ENCODE peak calls at places on chromosomes 7 and 10, in four cellular contexts. N is Kasumi-1; H is stimulated activated naive CD8-positive, alpha-beta T cell treated with anti-CD3 and anti-CD28 coated beads, Interleukin-15, Interleukin-2, amounts not matched to agents 100 U/mL and 50 U/mL, for 24 hours; T is caudate nucleus. V is an unnamed sample.

GRCh38 chr10:3339121-3339520 is 166.5 kb upstream of the PITRM1 start:
- DNase-seq in N (no peak), H (no peak), T (no peak), V (no peak)

GRCh38 chr7:74006451-74007259 is 21.3 kb upstream of the ELN start:
- DNase-seq in N (no peak), H (no peak), T (no peak), V (no peak)

GRCh38 chr7:155986497-155987160 is 174.4 kb upstream of the SHH start:
- DNase-seq in N (no peak), H (no peak), T (no peak), V (no peak)

GRCh38 chr7:45978731-45979211 is 57.7 kb upstream of the IGFBP3 start:
- DNase-seq in N (no peak), H (no peak), T (no peak), V (no peak)

GRCh38 chr7:41425926-41426325 is 277.0 kb downstream of the INHBA start:
- DNase-seq in N (no peak), H (no peak), T (no peak), V (no peak)

GRCh38 chr10:51879238-51879637 is 179.8 kb upstream of the CSTF2T start:
- DNase-seq in N (peak; percentile 58), H (no peak), T (no peak), V (peak; percentile 29)

GRCh38 chr7:7969306-7970112 is 913 bp downstream of the GLCCI1 start:
- DNase-seq in N (peak; percentile 33), H (peak; percentile 52), T (no peak), V (peak; percentile 68)

GRCh38 chr7:131493081-131493480 is 63.3 kb downstream of the PODXL start:
- DNase-seq in N (no peak), H (no peak), T (no peak), V (no peak)

GRCh38 chr7:158013085-158013668 is 574.4 kb downstream of the PTPRN2 start:
- DNase-seq in N (no peak), H (no peak), T (no peak), V (no peak)

GRCh38 chr10:69685426-69685801 is 55.4 kb downstream of the FAM241B start:
- DNase-seq in N (no peak), H (no peak), T (no peak), V (no peak)

GRCh38 chr7:115368998-115369397 is 447.1 kb downstream of the MDFIC start:
- DNase-seq in N (no peak), H (no peak), T (no peak), V (no peak)

GRCh38 chr10:100912609-100913469 is at the start of gene SLF2:
- DNase-seq in N (peak; percentile 99), H (peak; percentile 93), T (peak; percentile 96), V (peak; percentile 100)

GRCh38 chr10:49649294-49649693 is 30.2 kb upstream of the C10orf53 start:
- DNase-seq in N (peak; percentile 81), H (peak; percentile 59), T (no peak), V (no peak)

GRCh38 chr7:29843106-29843505 is 36.8 kb downstream of the WIPF3 start:
- DNase-seq in N (no peak), H (no peak), T (no peak), V (no peak)

GRCh38 chr10:49571419-49571818 is 32.5 kb upstream of the ERCC6 start:
- DNase-seq in N (no peak), H (no peak), T (no peak), V (no peak)

GRCh38 chr10:75404335-75405200 is 3.0 kb upstream of the ZNF503 start:
- DNase-seq in N (peak; percentile 38), H (peak; percentile 9), T (no peak), V (no peak)

GRCh38 chr10:128013626-128014025 is 106.7 kb downstream of the PTPRE start:
- DNase-seq in N (no peak), H (no peak), T (no peak), V (no peak)

GRCh38 chr10:119896937-119897336 is 4.4 kb downstream of the SEC23IP start:
- DNase-seq in N (no peak), H (no peak), T (no peak), V (peak; percentile 52)

GRCh38 chr7:33726582-33726981 is 178.8 kb upstream of the BMPER start:
- DNase-seq in N (no peak), H (no peak), T (no peak), V (no peak)

GRCh38 chr10:30985552-30985951 is 46.1 kb downstream of the ZNF438 start:
- DNase-seq in N (no peak), H (no peak), T (no peak), V (no peak)

GRCh38 chr7:127884066-127884559 is 147.1 kb downstream of the LRRC4 start:
- DNase-seq in N (no peak), H (no peak), T (no peak), V (no peak)

GRCh38 chr10:131792809-131793208 is 108.0 kb upstream of the PPP2R2D start:
- DNase-seq in N (no peak), H (no peak), T (no peak), V (no peak)

GRCh38 chr10:35933491-35933890 is 291.4 kb upstream of the FZD8 start:
- DNase-seq in N (no peak), H (no peak), T (no peak), V (no peak)

GRCh38 chr10:48363617-48364355 is 57.3 kb downstream of the MAPK8 start:
- DNase-seq in N (peak; percentile 87), H (peak; percentile 14), T (no peak), V (peak; percentile 90)

GRCh38 chr7:111694376-111694775 is 132.1 kb upstream of the IMMP2L start:
- DNase-seq in N (no peak), H (no peak), T (no peak), V (no peak)

GRCh38 chr7:128201067-128201689 is 39.9 kb upstream of the LEP start:
- DNase-seq in N (no peak), H (peak; percentile 19), T (no peak), V (no peak)

GRCh38 chr7:20219446-20220292 is 2.5 kb upstream of the MACC1 start:
- DNase-seq in N (peak; percentile 83), H (peak; percentile 29), T (no peak), V (peak; percentile 72)

GRCh38 chr7:143389316-143390097 is 8.4 kb downstream of the ZYX start:
- DNase-seq in N (no peak), H (no peak), T (no peak), V (no peak)

GRCh38 chr10:16904619-16905018 is 87.4 kb upstream of the RSU1 start:
- DNase-seq in N (peak; percentile 73), H (no peak), T (no peak), V (no peak)

GRCh38 chr10:109062371-109062770 is 860.9 kb downstream of the XPNPEP1 start:
- DNase-seq in N (no peak), H (no peak), T (no peak), V (no peak)

GRCh38 chr10:27100800-27101347 is 580 bp upstream of the ANKRD26 start:
- DNase-seq in N (no peak), H (peak; percentile 34), T (no peak), V (no peak)

GRCh38 chr7:151863386-151864079 is 13.4 kb downstream of the PRKAG2 start:
- DNase-seq in N (no peak), H (no peak), T (no peak), V (no peak)

GRCh38 chr7:38890597-38890996 is 18.4 kb downstream of the VPS41 start:
- DNase-seq in N (no peak), H (no peak), T (no peak), V (no peak)

GRCh38 chr10:28592953-28593352 is 60.0 kb downstream of the WAC start:
- DNase-seq in N (peak; percentile 33), H (no peak), T (no peak), V (no peak)

GRCh38 chr7:4998244-4998643 is 39.3 kb upstream of the MMD2 start:
- DNase-seq in N (no peak), H (no peak), T (no peak), V (no peak)

GRCh38 chr7:149773446-149774236 is at the start of gene ZNF467:
- DNase-seq in N (peak; percentile 82), H (peak; percentile 27), T (no peak), V (peak; percentile 36)

GRCh38 chr10:79248341-79248931 is 98.8 kb upstream of the PPIF start:
- DNase-seq in N (peak; percentile 58), H (peak; percentile 69), T (no peak), V (peak; percentile 69)

GRCh38 chr10:24425151-24425550 is 216.2 kb downstream of the KIAA1217 start:
- DNase-seq in N (no peak), H (no peak), T (no peak), V (no peak)

V was measured in pons.